ENCODE peak calls at places on chromosomes 4 and X, in four cellular contexts. One of them, this sample, is unnamed.

GRCh38 chr4:173242466-173243250 is 74.0 kb downstream of the GALNT7 start:
- DNase-seq in GM13977: no peak
- DNase-seq in OCI-M1: no peak
- DNase-seq in naive thymus-derived CD8-positive, alpha-beta T cell: no peak
- DNase-seq in this sample: no peak

GRCh38 chrX:111869639-111870034 is 6.3 kb upstream of the TRPC5OS start:
- DNase-seq in GM13977: peak
- DNase-seq in OCI-M1: peak
- DNase-seq in naive thymus-derived CD8-positive, alpha-beta T cell: no peak
- DNase-seq in this sample: peak

GRCh38 chrX:9611436-9612145 is 146.7 kb downstream of the TBL1X start:
- DNase-seq in GM13977: peak
- DNase-seq in OCI-M1: no peak
- DNase-seq in naive thymus-derived CD8-positive, alpha-beta T cell: no peak
- DNase-seq in this sample: no peak

GRCh38 chr4:145716200-145716599 is 36.3 kb downstream of the C4orf51 start:
- DNase-seq in OCI-M1: no peak
- DNase-seq in GM13977: no peak
- DNase-seq in naive thymus-derived CD8-positive, alpha-beta T cell: no peak
- DNase-seq in this sample: peak

GRCh38 chr4:163663454-163664225 is 169.2 kb downstream of the TMA16 start:
- DNase-seq in naive thymus-derived CD8-positive, alpha-beta T cell: no peak
- DNase-seq in GM13977: no peak
- DNase-seq in OCI-M1: no peak
- DNase-seq in this sample: no peak

GRCh38 chr4:93147524-93148212 is 680.9 kb upstream of the ATOH1 start:
- DNase-seq in OCI-M1: no peak
- DNase-seq in GM13977: no peak
- DNase-seq in naive thymus-derived CD8-positive, alpha-beta T cell: no peak
- DNase-seq in this sample: no peak

GRCh38 chr4:38160487-38161207 is 200.4 kb downstream of the PTTG2 start:
- DNase-seq in GM13977: peak
- DNase-seq in naive thymus-derived CD8-positive, alpha-beta T cell: no peak
- DNase-seq in OCI-M1: peak
- DNase-seq in this sample: no peak

GRCh38 chr4:23654791-23655190 is 235.1 kb downstream of the PPARGC1A start:
- DNase-seq in naive thymus-derived CD8-positive, alpha-beta T cell: no peak
- DNase-seq in OCI-M1: no peak
- DNase-seq in GM13977: no peak
- DNase-seq in this sample: no peak

GRCh38 chr4:47662975-47663374 is 174.9 kb downstream of the CORIN start:
- DNase-seq in OCI-M1: peak
- DNase-seq in GM13977: no peak
- DNase-seq in naive thymus-derived CD8-positive, alpha-beta T cell: no peak
- DNase-seq in this sample: no peak

GRCh38 chrX:33324099-33324498 is 112.8 kb upstream of the DMD start:
- DNase-seq in GM13977: no peak
- DNase-seq in naive thymus-derived CD8-positive, alpha-beta T cell: no peak
- DNase-seq in OCI-M1: no peak
- DNase-seq in this sample: no peak

GRCh38 chr4:153887217-153887616 is 98.3 kb upstream of the SFRP2 start:
- DNase-seq in naive thymus-derived CD8-positive, alpha-beta T cell: no peak
- DNase-seq in OCI-M1: no peak
- DNase-seq in GM13977: no peak
- DNase-seq in this sample: no peak

GRCh38 chr4:85952518-85952917 is 407.3 kb downstream of the MAPK10 start:
- DNase-seq in OCI-M1: no peak
- DNase-seq in naive thymus-derived CD8-positive, alpha-beta T cell: no peak
- DNase-seq in GM13977: no peak
- DNase-seq in this sample: no peak

GRCh38 chr4:120664851-120665250 is 257.7 kb downstream of the PRDM5 start:
- DNase-seq in GM13977: no peak
- DNase-seq in OCI-M1: no peak
- DNase-seq in naive thymus-derived CD8-positive, alpha-beta T cell: no peak
- DNase-seq in this sample: no peak

GRCh38 chr4:10704050-10704810 is 19.7 kb upstream of the CLNK start:
- DNase-seq in OCI-M1: no peak
- DNase-seq in naive thymus-derived CD8-positive, alpha-beta T cell: no peak
- DNase-seq in GM13977: no peak
- DNase-seq in this sample: peak

GRCh38 chr4:36172650-36173049 is 71.7 kb downstream of the ARAP2 start:
- DNase-seq in GM13977: no peak
- DNase-seq in naive thymus-derived CD8-positive, alpha-beta T cell: no peak
- DNase-seq in OCI-M1: no peak
- DNase-seq in this sample: peak

GRCh38 chr4:40630335-40631021 is 814 bp upstream of the RBM47 start:
- DNase-seq in naive thymus-derived CD8-positive, alpha-beta T cell: no peak
- DNase-seq in GM13977: peak
- DNase-seq in OCI-M1: no peak
- DNase-seq in this sample: no peak

GRCh38 chr4:145230726-145231125 is 50.3 kb upstream of the OTUD4 start:
- DNase-seq in OCI-M1: no peak
- DNase-seq in GM13977: no peak
- DNase-seq in naive thymus-derived CD8-positive, alpha-beta T cell: no peak
- DNase-seq in this sample: no peak

GRCh38 chrX:44873415-44874270 is 655 bp downstream of the KDM6A start:
- DNase-seq in OCI-M1: peak
- DNase-seq in GM13977: peak
- DNase-seq in naive thymus-derived CD8-positive, alpha-beta T cell: peak
- DNase-seq in this sample: no peak

GRCh38 chrX:46811101-46811500 is 25.7 kb upstream of the RP2 start:
- DNase-seq in GM13977: no peak
- DNase-seq in OCI-M1: no peak
- DNase-seq in naive thymus-derived CD8-positive, alpha-beta T cell: no peak
- DNase-seq in this sample: no peak

GRCh38 chrX:151015684-151016083 is 32.5 kb downstream of the HMGB3 start:
- DNase-seq in naive thymus-derived CD8-positive, alpha-beta T cell: no peak
- DNase-seq in OCI-M1: no peak
- DNase-seq in GM13977: no peak
- DNase-seq in this sample: no peak

GRCh38 chr4:168811793-168812651 is 198.0 kb downstream of the CBR4 start:
- DNase-seq in OCI-M1: peak
- DNase-seq in GM13977: no peak
- DNase-seq in naive thymus-derived CD8-positive, alpha-beta T cell: no peak
- DNase-seq in this sample: no peak

GRCh38 chrX:54288277-54288676 is 69.6 kb downstream of the WNK3 start:
- DNase-seq in GM13977: no peak
- DNase-seq in naive thymus-derived CD8-positive, alpha-beta T cell: no peak
- DNase-seq in OCI-M1: no peak
- DNase-seq in this sample: no peak

GRCh38 chr4:7411896-7412585 is 22.7 kb downstream of the PSAPL1 start:
- DNase-seq in OCI-M1: no peak
- DNase-seq in naive thymus-derived CD8-positive, alpha-beta T cell: peak
- DNase-seq in GM13977: no peak
- DNase-seq in this sample: no peak

GRCh38 chr4:20297246-20297645 is 45.5 kb downstream of the SLIT2 start:
- DNase-seq in naive thymus-derived CD8-positive, alpha-beta T cell: no peak
- DNase-seq in GM13977: no peak
- DNase-seq in OCI-M1: no peak
- DNase-seq in this sample: no peak

GRCh38 chrX:41084044-41084359 is 1.2 kb upstream of the USP9X start:
- DNase-seq in OCI-M1: no peak
- DNase-seq in GM13977: no peak
- DNase-seq in naive thymus-derived CD8-positive, alpha-beta T cell: no peak
- DNase-seq in this sample: no peak

GRCh38 chr4:182453830-182454229 is 210.6 kb downstream of the TENM3 start:
- DNase-seq in naive thymus-derived CD8-positive, alpha-beta T cell: no peak
- DNase-seq in GM13977: no peak
- DNase-seq in OCI-M1: peak
- DNase-seq in this sample: no peak

GRCh38 chr4:84342161-84342560 is 156.9 kb downstream of the NKX6-1 start:
- DNase-seq in OCI-M1: no peak
- DNase-seq in naive thymus-derived CD8-positive, alpha-beta T cell: no peak
- DNase-seq in GM13977: no peak
- DNase-seq in this sample: no peak

GRCh38 chr4:8333726-8334460 is 64.3 kb downstream of the HTRA3 start:
- DNase-seq in OCI-M1: no peak
- DNase-seq in naive thymus-derived CD8-positive, alpha-beta T cell: no peak
- DNase-seq in GM13977: no peak
- DNase-seq in this sample: no peak

GRCh38 chrX:22666441-22666840 is 333.3 kb upstream of the DDX53 start:
- DNase-seq in OCI-M1: peak
- DNase-seq in GM13977: no peak
- DNase-seq in naive thymus-derived CD8-positive, alpha-beta T cell: no peak
- DNase-seq in this sample: no peak

GRCh38 chr4:138348055-138348454 is 105.9 kb upstream of the SLC7A11 start:
- DNase-seq in OCI-M1: no peak
- DNase-seq in GM13977: no peak
- DNase-seq in naive thymus-derived CD8-positive, alpha-beta T cell: no peak
- DNase-seq in this sample: no peak

GRCh38 chr4:47374477-47374876 is 89.0 kb downstream of the COMMD8 start:
- DNase-seq in OCI-M1: no peak
- DNase-seq in GM13977: no peak
- DNase-seq in naive thymus-derived CD8-positive, alpha-beta T cell: no peak
- DNase-seq in this sample: no peak

GRCh38 chr4:132651193-132651592 is 497.9 kb upstream of the PCDH10 start:
- DNase-seq in GM13977: no peak
- DNase-seq in OCI-M1: no peak
- DNase-seq in naive thymus-derived CD8-positive, alpha-beta T cell: no peak
- DNase-seq in this sample: no peak

GRCh38 chr4:1253831-1254230 is 4.9 kb upstream of the CTBP1 start:
- DNase-seq in OCI-M1: no peak
- DNase-seq in GM13977: no peak
- DNase-seq in naive thymus-derived CD8-positive, alpha-beta T cell: no peak
- DNase-seq in this sample: no peak

This sample was measured in DMS 273 treated with DMSO at 0.1 percent for 48 hours.